ENCODE peak calls at places on chromosomes 5 and 9, in five cellular contexts. G, I, A, Y and B are unnamed samples.

GRCh38 chr9:87290241-87290700 is 207.4 kb upstream of the DAPK1 start:
- DNase-seq in G (no peak), I (no peak), A (peak; percentile 60), Y (no peak), B (no peak)

GRCh38 chr5:72837524-72838096 is 21.1 kb downstream of the TNPO1 start:
- DNase-seq in G (no peak), I (no peak), A (no peak), Y (no peak), B (no peak)

GRCh38 chr9:91951944-91952520 is 2.0 kb upstream of the ROR2 start:
- DNase-seq in G (no peak), I (no peak), A (no peak), Y (no peak), B (no peak)

GRCh38 chr5:58631895-58632294 is 49.0 kb downstream of the RAB3C start:
- DNase-seq in G (no peak), I (no peak), A (no peak), Y (no peak), B (no peak)

GRCh38 chr5:73441377-73441776 is 7.2 kb downstream of the FOXD1 start:
- DNase-seq in G (no peak), I (no peak), A (no peak), Y (no peak), B (no peak)

GRCh38 chr5:425714-426113 is 17.3 kb upstream of the EXOC3 start:
- DNase-seq in G (peak; percentile 34), I (no peak), A (no peak), Y (no peak), B (peak; percentile 54)

GRCh38 chr9:12996971-12997370 is 222.2 kb downstream of the LURAP1L start:
- DNase-seq in G (no peak), I (no peak), A (no peak), Y (no peak), B (no peak)

GRCh38 chr5:98468188-98468869 is 305.1 kb upstream of the RGMB start:
- DNase-seq in G (no peak), I (no peak), A (no peak), Y (no peak), B (no peak)

GRCh38 chr5:151055336-151055735 is 25.5 kb downstream of the TNIP1 start:
- DNase-seq in G (no peak), I (no peak), A (no peak), Y (no peak), B (no peak)

GRCh38 chr5:79420248-79420647 is 93.7 kb downstream of the HOMER1 start:
- DNase-seq in G (no peak), I (no peak), A (no peak), Y (no peak), B (no peak)

GRCh38 chr9:128142061-128142460 is 7.2 kb upstream of the LCN2 start:
- DNase-seq in G (no peak), I (no peak), A (no peak), Y (no peak), B (no peak)

GRCh38 chr5:61332891-61333350 is 863 bp downstream of the ZSWIM6 start:
- DNase-seq in G (peak; percentile 40), I (no peak), A (peak; percentile 70), Y (peak; percentile 52), B (peak; percentile 89)

GRCh38 chr5:84274585-84275468 is 109.9 kb downstream of the EDIL3 start:
- DNase-seq in G (peak; percentile 51), I (no peak), A (peak; percentile 75), Y (peak; percentile 10), B (no peak)

GRCh38 chr9:127360829-127361228 is 36.1 kb upstream of the SLC2A8 start:
- DNase-seq in G (peak; percentile 66), I (no peak), A (peak; percentile 88), Y (no peak), B (no peak)

GRCh38 chr5:135991381-135991907 is 36.7 kb upstream of the LECT2 start:
- DNase-seq in G (no peak), I (no peak), A (no peak), Y (no peak), B (no peak)

GRCh38 chr5:122153230-122153629 is 23.9 kb downstream of the ZNF474 start:
- DNase-seq in G (no peak), I (no peak), A (no peak), Y (no peak), B (no peak)

GRCh38 chr5:56490971-56491468 is 257.9 kb upstream of the ANKRD55 start:
- DNase-seq in G (peak; percentile 64), I (no peak), A (no peak), Y (no peak), B (no peak)

GRCh38 chr5:148846930-148847329 is 20.5 kb downstream of the ADRB2 start:
- DNase-seq in G (no peak), I (no peak), A (no peak), Y (no peak), B (no peak)

GRCh38 chr5:139446956-139447779 is 7.8 kb upstream of the DNAJC18 start:
- DNase-seq in G (no peak), I (no peak), A (no peak), Y (no peak), B (no peak)

GRCh38 chr9:6845881-6846280 is 88.1 kb downstream of the KDM4C start:
- DNase-seq in G (no peak), I (no peak), A (peak; percentile 79), Y (no peak), B (no peak)

GRCh38 chr5:143008809-143009521 is 238.8 kb downstream of the ARHGAP26 start:
- DNase-seq in G (no peak), I (peak; percentile 59), A (no peak), Y (peak; percentile 32), B (no peak)
- H3K27ac ChIP-seq in G (no peak overlapping the region), I (no peak overlapping the region), A (no peak overlapping the region), Y (no peak overlapping the region), B (no peak overlapping the region)

DNA sequence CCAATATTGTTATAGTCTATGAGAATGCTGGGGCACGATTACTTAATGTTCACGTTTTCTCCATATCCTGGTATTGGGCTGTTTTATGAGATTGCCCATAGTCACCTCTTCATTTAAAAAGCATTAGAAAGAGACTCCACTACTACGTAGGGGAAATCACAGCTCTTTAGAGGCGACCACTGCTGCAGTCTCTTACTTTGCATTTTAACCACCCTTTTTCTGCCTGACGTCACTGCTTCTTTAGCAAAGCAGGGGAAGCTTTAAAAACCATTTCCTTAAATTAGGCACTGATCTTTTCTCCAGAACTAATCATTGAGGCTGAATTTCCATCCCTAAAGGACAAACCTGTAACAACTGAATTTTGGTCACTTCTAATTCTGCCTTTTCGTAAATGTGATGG is 38.9 kb downstream of the ZNF608 start:
- DNase-seq in G (no peak), I (no peak), A (no peak), Y (no peak), B (no peak)
- H3K4me3 ChIP-seq in G (peak overlapping the region; percentile 8), I (no peak overlapping the region), A (peak overlapping the region; percentile 64), Y (no peak overlapping the region), B (no peak overlapping the region)

GRCh38 chr9:107492381-107492780 is 2.8 kb upstream of the KLF4 start:
- DNase-seq in G (no peak), I (no peak), A (no peak), Y (no peak), B (no peak)
- H3K27ac ChIP-seq in G (no peak overlapping the region), I (peak overlapping the region; percentile 97), A (no peak overlapping the region), Y (no peak overlapping the region), B (no peak overlapping the region)

DNA sequence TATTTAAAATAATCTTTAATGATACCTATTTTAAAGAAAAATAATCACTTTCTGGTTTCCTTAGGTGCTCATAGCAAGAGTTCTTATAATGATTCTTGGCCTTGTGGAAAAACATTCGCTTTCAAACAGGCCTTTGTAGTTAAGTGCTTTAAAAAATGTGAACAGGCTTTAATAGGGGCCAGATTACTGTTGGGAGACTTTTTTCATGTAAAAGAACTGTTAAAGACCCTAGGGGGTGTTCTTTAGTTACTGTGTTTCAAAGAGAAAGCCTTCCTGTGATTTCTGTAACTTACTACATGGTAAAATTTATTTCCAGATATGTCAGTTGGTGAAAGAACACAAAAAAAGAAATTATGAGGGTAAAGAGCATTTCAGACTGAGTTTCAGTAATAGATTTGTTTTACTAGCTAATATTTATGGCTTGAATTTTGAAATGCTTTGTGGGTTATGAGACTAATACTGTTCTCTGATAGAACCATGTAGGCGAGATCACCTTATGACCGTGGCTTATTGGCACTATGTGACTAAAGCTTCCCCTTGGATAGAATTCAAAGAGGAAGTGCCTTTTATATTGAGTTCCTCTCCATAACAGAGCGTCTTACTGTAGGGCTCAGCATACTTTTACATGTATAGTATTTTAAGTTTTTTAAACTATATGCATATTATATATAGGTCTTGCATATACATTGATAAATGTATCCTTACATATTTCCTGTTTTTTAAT is 70.8 kb downstream of the CSNK1G3 start:
- DNase-seq in G (no peak), I (no peak), A (no peak), Y (no peak), B (no peak)
- H3K4me3 ChIP-seq in G (no peak overlapping the region), I (no peak overlapping the region), A (no peak overlapping the region), Y (no peak overlapping the region), B (no peak overlapping the region)

GRCh38 chr9:61674882-61675281 is 485.0 kb downstream of the SPATA31A7 start:
- DNase-seq in G (no peak), I (no peak), A (no peak), Y (no peak), B (no peak)
- H3K27ac ChIP-seq in G (no peak overlapping the region), I (no peak overlapping the region), A (no peak overlapping the region), Y (no peak overlapping the region), B (no peak overlapping the region)

DNA sequence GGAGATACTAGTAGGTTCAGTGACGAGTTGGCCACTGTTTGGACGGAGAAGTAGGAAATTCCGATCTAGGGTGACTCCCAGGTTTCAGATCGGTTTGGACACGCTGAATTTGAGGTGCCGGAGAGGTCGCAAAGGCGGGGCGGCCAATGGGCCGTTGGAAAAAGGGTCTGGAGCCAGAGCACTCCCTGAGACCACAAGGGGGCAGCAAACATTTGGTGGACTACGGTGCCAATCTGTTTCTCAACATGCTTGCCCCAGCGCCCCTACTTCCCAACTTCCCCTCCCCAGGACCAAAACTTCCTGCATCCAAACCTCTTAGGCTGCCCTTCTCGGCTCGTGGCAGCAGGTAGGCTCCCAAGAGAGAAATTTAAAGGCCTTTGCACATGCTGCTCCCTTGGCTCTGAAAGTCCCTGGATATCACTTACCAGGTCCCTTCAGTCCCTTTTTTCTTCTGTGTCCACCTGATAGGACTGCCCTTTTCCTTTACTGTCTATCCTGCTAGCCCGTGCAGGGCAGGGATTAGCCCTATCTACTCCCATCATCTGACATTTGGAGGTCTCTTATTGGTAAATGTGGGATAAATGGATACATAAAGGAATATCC is 992 bp upstream of the RPP25L start:
- DNase-seq in G (peak; percentile 78), I (peak; percentile 88), A (peak; percentile 93), Y (peak; percentile 83), B (peak; percentile 86)
- H3K4me3 ChIP-seq in G (peak overlapping the region; percentile 93), I (peak overlapping the region; percentile 81), A (peak overlapping the region; percentile 90), Y (peak overlapping the region; percentile 86), B (peak overlapping the region; percentile 37)